ENCODE peak calls at places on chromosomes 3 and 15, in four cellular contexts. B, I, U and Q are unnamed samples.

GRCh38 chr3:96267577-96267976 is 546.8 kb upstream of the EPHA6 start:
- DNase-seq in B (no peak), I (peak), U (no peak), Q (no peak)

GRCh38 chr15:62241135-62241770 is 76.2 kb upstream of the C2CD4B start:
- DNase-seq in B (no peak), I (peak), U (peak), Q (peak)

GRCh38 chr3:42841332-42841731 is 32.1 kb downstream of the ACKR2 start:
- DNase-seq in B (no peak), I (no peak), U (no peak), Q (no peak)

GRCh38 chr3:143975549-143976152 is 4.0 kb downstream of the DIPK2A start:
- DNase-seq in B (peak), I (no peak), U (peak), Q (peak)

GRCh38 chr3:124997303-124998246 is 58.2 kb downstream of the HEG1 start:
- DNase-seq in B (no peak), I (no peak), U (no peak), Q (no peak)

GRCh38 chr3:116483135-116483534 is 37.8 kb upstream of the LSAMP start:
- DNase-seq in B (no peak), I (no peak), U (no peak), Q (no peak)

GRCh38 chr3:128309026-128309425 is 155.7 kb downstream of the EEFSEC start:
- DNase-seq in B (no peak), I (no peak), U (no peak), Q (no peak)

GRCh38 chr3:66485291-66485968 is 15.4 kb downstream of the LRIG1 start:
- DNase-seq in B (peak), I (no peak), U (no peak), Q (peak)

GRCh38 chr3:104635872-104636580 is 730.7 kb upstream of the ALCAM start:
- DNase-seq in B (no peak), I (no peak), U (peak), Q (no peak)

GRCh38 chr3:105177558-105177957 is 189.2 kb upstream of the ALCAM start:
- DNase-seq in B (peak), I (no peak), U (no peak), Q (no peak)

GRCh38 chr3:62259924-62260323 is 113.4 kb downstream of the FEZF2 start:
- DNase-seq in B (no peak), I (no peak), U (no peak), Q (no peak)

GRCh38 chr3:58256511-58256910 is 18.9 kb downstream of the ABHD6 start:
- DNase-seq in B (no peak), I (no peak), U (no peak), Q (no peak)

GRCh38 chr3:177211503-177212277 is 14.4 kb upstream of the TBL1XR1 start:
- DNase-seq in B (no peak), I (no peak), U (no peak), Q (no peak)

GRCh38 chr3:194225988-194226663 is 90.2 kb downstream of the HES1 start:
- DNase-seq in B (no peak), I (no peak), U (no peak), Q (no peak)

GRCh38 chr3:31181661-31182060 is 287.2 kb upstream of the GADL1 start:
- DNase-seq in B (no peak), I (no peak), U (no peak), Q (no peak)

GRCh38 chr15:67563961-67564570 is 21.6 kb downstream of the MAP2K5 start:
- DNase-seq in B (no peak), I (no peak), U (no peak), Q (no peak)

GRCh38 chr15:70385052-70385451 is 287.3 kb upstream of the TLE3 start:
- DNase-seq in B (no peak), I (no peak), U (no peak), Q (no peak)

GRCh38 chr3:112519424-112520001 is 20.2 kb upstream of the BTLA start:
- DNase-seq in B (peak), I (peak), U (peak), Q (peak)

GRCh38 chr15:39918688-39919385 is 1.2 kb downstream of the GPR176 start:
- DNase-seq in B (peak), I (no peak), U (no peak), Q (peak)

GRCh38 chr3:16740531-16740930 is 135.3 kb upstream of the DAZL start:
- DNase-seq in B (no peak), I (no peak), U (no peak), Q (no peak)